ENCODE peak calls at places on chromosomes 11 and 22, in seven cellular contexts. One of them, this sample, is unnamed.

GRCh38 chr11:69352715-69353325 is 58.9 kb downstream of the MYEOV start:
- DNase-seq in AG04450: peak; percentile 93
- DNase-seq in stomach: peak; percentile 23
- DNase-seq in fibroblast of villous mesenchyme: peak; percentile 93
- DNase-seq in choroid plexus epithelial cell: peak; percentile 94
- DNase-seq in epithelial cell of esophagus: peak; percentile 96
- DNase-seq in CD8-positive, alpha-beta T cell: no peak
- DNase-seq in this sample: no peak

GRCh38 chr11:21105196-21105917 is 436.0 kb downstream of the NELL1 start:
- DNase-seq in epithelial cell of esophagus: peak; percentile 43
- DNase-seq in fibroblast of villous mesenchyme: no peak
- DNase-seq in AG04450: no peak
- DNase-seq in CD8-positive, alpha-beta T cell: no peak
- DNase-seq in choroid plexus epithelial cell: no peak
- DNase-seq in stomach: no peak
- DNase-seq in this sample: no peak

GRCh38 chr22:30121988-30122387 is 41.7 kb downstream of the HORMAD2 start:
- DNase-seq in epithelial cell of esophagus: no peak
- DNase-seq in CD8-positive, alpha-beta T cell: no peak
- DNase-seq in fibroblast of villous mesenchyme: peak; percentile 2
- DNase-seq in AG04450: no peak
- DNase-seq in stomach: no peak
- DNase-seq in choroid plexus epithelial cell: no peak
- DNase-seq in this sample: no peak

GRCh38 chr11:74701351-74701750 is 29.9 kb downstream of the CHRDL2 start:
- DNase-seq in epithelial cell of esophagus: no peak
- DNase-seq in choroid plexus epithelial cell: peak; percentile 41
- DNase-seq in AG04450: no peak
- DNase-seq in fibroblast of villous mesenchyme: no peak
- DNase-seq in stomach: no peak
- DNase-seq in CD8-positive, alpha-beta T cell: no peak
- DNase-seq in this sample: no peak

GRCh38 chr11:124890701-124891389 is 6.8 kb downstream of the ROBO4 start:
- DNase-seq in CD8-positive, alpha-beta T cell: no peak
- DNase-seq in epithelial cell of esophagus: no peak
- DNase-seq in choroid plexus epithelial cell: no peak
- DNase-seq in AG04450: no peak
- DNase-seq in fibroblast of villous mesenchyme: no peak
- DNase-seq in stomach: no peak
- DNase-seq in this sample: no peak

GRCh38 chr22:38772624-38772873 is 16.8 kb upstream of the SUN2 start:
- DNase-seq in AG04450: no peak
- DNase-seq in CD8-positive, alpha-beta T cell: no peak
- DNase-seq in epithelial cell of esophagus: no peak
- DNase-seq in fibroblast of villous mesenchyme: no peak
- DNase-seq in stomach: no peak
- DNase-seq in choroid plexus epithelial cell: no peak
- DNase-seq in this sample: no peak

GRCh38 chr11:60914620-60915249 is 777 bp downstream of the TMEM109 start:
- DNase-seq in choroid plexus epithelial cell: peak; percentile 47
- DNase-seq in AG04450: no peak
- DNase-seq in fibroblast of villous mesenchyme: peak; percentile 20
- DNase-seq in CD8-positive, alpha-beta T cell: peak; percentile 40
- DNase-seq in stomach: no peak
- DNase-seq in epithelial cell of esophagus: peak; percentile 63
- DNase-seq in this sample: no peak

GRCh38 chr22:19745155-19746133 is 15.1 kb upstream of the TBX1 start:
- DNase-seq in epithelial cell of esophagus: no peak
- DNase-seq in fibroblast of villous mesenchyme: no peak
- DNase-seq in AG04450: no peak
- DNase-seq in choroid plexus epithelial cell: no peak
- DNase-seq in CD8-positive, alpha-beta T cell: no peak
- DNase-seq in stomach: no peak
- DNase-seq in this sample: no peak

GRCh38 chr11:115314330-115314729 is 189.9 kb downstream of the CADM1 start:
- DNase-seq in stomach: no peak
- DNase-seq in CD8-positive, alpha-beta T cell: no peak
- DNase-seq in fibroblast of villous mesenchyme: no peak
- DNase-seq in epithelial cell of esophagus: no peak
- DNase-seq in AG04450: no peak
- DNase-seq in choroid plexus epithelial cell: no peak
- DNase-seq in this sample: no peak

GRCh38 chr11:8584096-8584495 is 9.9 kb downstream of the STK33 start:
- DNase-seq in fibroblast of villous mesenchyme: no peak
- DNase-seq in stomach: no peak
- DNase-seq in epithelial cell of esophagus: no peak
- DNase-seq in AG04450: no peak
- DNase-seq in CD8-positive, alpha-beta T cell: no peak
- DNase-seq in choroid plexus epithelial cell: peak; percentile 17
- DNase-seq in this sample: no peak

GRCh38 chr22:47119181-47119580 is 356.7 kb downstream of the TBC1D22A start:
- DNase-seq in CD8-positive, alpha-beta T cell: no peak
- DNase-seq in choroid plexus epithelial cell: no peak
- DNase-seq in fibroblast of villous mesenchyme: no peak
- DNase-seq in stomach: no peak
- DNase-seq in epithelial cell of esophagus: no peak
- DNase-seq in AG04450: no peak
- DNase-seq in this sample: no peak

GRCh38 chr11:69241075-69241740 is 52.7 kb upstream of the MYEOV start:
- DNase-seq in epithelial cell of esophagus: no peak
- DNase-seq in CD8-positive, alpha-beta T cell: no peak
- DNase-seq in fibroblast of villous mesenchyme: no peak
- DNase-seq in stomach: peak; percentile 19
- DNase-seq in AG04450: no peak
- DNase-seq in choroid plexus epithelial cell: no peak
- DNase-seq in this sample: no peak

GRCh38 chr11:85941380-85941973 is 86.3 kb downstream of the CCDC83 start:
- DNase-seq in AG04450: peak; percentile 53
- DNase-seq in epithelial cell of esophagus: peak; percentile 71
- DNase-seq in fibroblast of villous mesenchyme: peak; percentile 78
- DNase-seq in CD8-positive, alpha-beta T cell: no peak
- DNase-seq in choroid plexus epithelial cell: peak; percentile 90
- DNase-seq in stomach: peak; percentile 40
- DNase-seq in this sample: peak; percentile 49

GRCh38 chr11:86781546-86781945 is 18.8 kb upstream of the PRSS23 start:
- DNase-seq in epithelial cell of esophagus: no peak
- DNase-seq in fibroblast of villous mesenchyme: no peak
- DNase-seq in AG04450: no peak
- DNase-seq in CD8-positive, alpha-beta T cell: no peak
- DNase-seq in choroid plexus epithelial cell: no peak
- DNase-seq in stomach: no peak
- DNase-seq in this sample: no peak

GRCh38 chr11:106304274-106304673 is 226.8 kb downstream of the AASDHPPT start:
- DNase-seq in CD8-positive, alpha-beta T cell: no peak
- DNase-seq in epithelial cell of esophagus: peak; percentile 52
- DNase-seq in stomach: no peak
- DNase-seq in choroid plexus epithelial cell: peak; percentile 64
- DNase-seq in AG04450: peak; percentile 23
- DNase-seq in fibroblast of villous mesenchyme: peak; percentile 16
- DNase-seq in this sample: no peak

GRCh38 chr11:1566381-1567051 is 5.6 kb downstream of the DUSP8 start:
- DNase-seq in CD8-positive, alpha-beta T cell: peak; percentile 29
- DNase-seq in fibroblast of villous mesenchyme: no peak
- DNase-seq in AG04450: no peak
- DNase-seq in stomach: no peak
- DNase-seq in epithelial cell of esophagus: no peak
- DNase-seq in choroid plexus epithelial cell: no peak
- DNase-seq in this sample: no peak

GRCh38 chr22:20117656-20118571 is 888 bp upstream of the TRMT2A start:
- DNase-seq in stomach: no peak
- DNase-seq in choroid plexus epithelial cell: peak; percentile 34
- DNase-seq in CD8-positive, alpha-beta T cell: peak; percentile 67
- DNase-seq in AG04450: no peak
- DNase-seq in epithelial cell of esophagus: peak; percentile 46
- DNase-seq in fibroblast of villous mesenchyme: peak; percentile 31
- DNase-seq in this sample: peak; percentile 72

GRCh38 chr22:40703174-40703573 is 23.9 kb downstream of the MCHR1 start:
- DNase-seq in CD8-positive, alpha-beta T cell: no peak
- DNase-seq in epithelial cell of esophagus: no peak
- DNase-seq in choroid plexus epithelial cell: no peak
- DNase-seq in fibroblast of villous mesenchyme: no peak
- DNase-seq in stomach: no peak
- DNase-seq in AG04450: no peak
- DNase-seq in this sample: peak; percentile 61

GRCh38 chr22:38697055-38697980 is 3.4 kb downstream of the JOSD1 start:
- DNase-seq in choroid plexus epithelial cell: peak; percentile 83
- DNase-seq in stomach: peak; percentile 70
- DNase-seq in AG04450: no peak
- DNase-seq in CD8-positive, alpha-beta T cell: no peak
- DNase-seq in fibroblast of villous mesenchyme: peak; percentile 44
- DNase-seq in epithelial cell of esophagus: peak; percentile 60
- DNase-seq in this sample: no peak

GRCh38 chr22:50131894-50132293 is 38.6 kb upstream of the PANX2 start:
- DNase-seq in epithelial cell of esophagus: no peak
- DNase-seq in AG04450: no peak
- DNase-seq in choroid plexus epithelial cell: no peak
- DNase-seq in stomach: no peak
- DNase-seq in CD8-positive, alpha-beta T cell: no peak
- DNase-seq in fibroblast of villous mesenchyme: no peak
- DNase-seq in this sample: no peak

GRCh38 chr11:11620251-11620965 is 1.4 kb downstream of the GALNT18 start:
- DNase-seq in choroid plexus epithelial cell: no peak
- DNase-seq in fibroblast of villous mesenchyme: no peak
- DNase-seq in AG04450: no peak
- DNase-seq in stomach: peak; percentile 40
- DNase-seq in epithelial cell of esophagus: peak; percentile 68
- DNase-seq in CD8-positive, alpha-beta T cell: no peak
- DNase-seq in this sample: peak; percentile 37

GRCh38 chr11:126282361-126282741 is 542 bp upstream of the TIRAP start:
- DNase-seq in stomach: peak; percentile 34
- DNase-seq in AG04450: no peak
- DNase-seq in choroid plexus epithelial cell: peak; percentile 66
- DNase-seq in fibroblast of villous mesenchyme: peak; percentile 33
- DNase-seq in epithelial cell of esophagus: peak; percentile 32
- DNase-seq in CD8-positive, alpha-beta T cell: peak; percentile 55
- DNase-seq in this sample: no peak

GRCh38 chr11:45724145-45724544 is 58.7 kb upstream of the CHST1 start:
- DNase-seq in stomach: no peak
- DNase-seq in fibroblast of villous mesenchyme: no peak
- DNase-seq in choroid plexus epithelial cell: no peak
- DNase-seq in CD8-positive, alpha-beta T cell: no peak
- DNase-seq in AG04450: no peak
- DNase-seq in epithelial cell of esophagus: no peak
- DNase-seq in this sample: no peak

GRCh38 chr11:108713076-108713790 is 48.4 kb downstream of the DDX10 start:
- DNase-seq in fibroblast of villous mesenchyme: peak; percentile 52
- DNase-seq in choroid plexus epithelial cell: peak; percentile 83
- DNase-seq in epithelial cell of esophagus: no peak
- DNase-seq in stomach: no peak
- DNase-seq in CD8-positive, alpha-beta T cell: no peak
- DNase-seq in AG04450: no peak
- DNase-seq in this sample: peak; percentile 29

GRCh38 chr11:92707173-92707619 is 262.3 kb upstream of the MTNR1B start:
- DNase-seq in fibroblast of villous mesenchyme: no peak
- DNase-seq in CD8-positive, alpha-beta T cell: no peak
- DNase-seq in epithelial cell of esophagus: peak; percentile 98
- DNase-seq in choroid plexus epithelial cell: peak; percentile 1
- DNase-seq in AG04450: no peak
- DNase-seq in stomach: no peak
- DNase-seq in this sample: no peak

GRCh38 chr22:50576070-50576469 is 2.2 kb downstream of the CPT1B start:
- DNase-seq in choroid plexus epithelial cell: peak; percentile 72
- DNase-seq in stomach: no peak
- DNase-seq in AG04450: no peak
- DNase-seq in CD8-positive, alpha-beta T cell: no peak
- DNase-seq in fibroblast of villous mesenchyme: peak; percentile 57
- DNase-seq in epithelial cell of esophagus: peak; percentile 67
- DNase-seq in this sample: no peak

GRCh38 chr22:40196628-40197027 is 18.9 kb downstream of the TNRC6B start:
- DNase-seq in fibroblast of villous mesenchyme: peak; percentile 94
- DNase-seq in AG04450: peak; percentile 86
- DNase-seq in choroid plexus epithelial cell: peak; percentile 93
- DNase-seq in epithelial cell of esophagus: peak; percentile 92
- DNase-seq in stomach: no peak
- DNase-seq in CD8-positive, alpha-beta T cell: no peak
- DNase-seq in this sample: peak; percentile 48

GRCh38 chr22:48719978-48720661 is 1107.6 kb downstream of the BRD1 start:
- DNase-seq in fibroblast of villous mesenchyme: no peak
- DNase-seq in stomach: no peak
- DNase-seq in epithelial cell of esophagus: no peak
- DNase-seq in CD8-positive, alpha-beta T cell: no peak
- DNase-seq in choroid plexus epithelial cell: no peak
- DNase-seq in AG04450: no peak
- DNase-seq in this sample: no peak
- TF ChIP-seq CTCF in fibroblast of villous mesenchyme: no peak
- TF ChIP-seq CTCF in stomach: no peak
- TF ChIP-seq CTCF in epithelial cell of esophagus: no peak
- TF ChIP-seq CTCF in CD8-positive, alpha-beta T cell: no peak
- TF ChIP-seq CTCF in choroid plexus epithelial cell: no peak
- TF ChIP-seq CTCF in AG04450: no peak
- TF ChIP-seq CTCF in this sample: no peak

GRCh38 chr11:36540998-36541397 is 26.8 kb upstream of the RAG1 start:
- DNase-seq in epithelial cell of esophagus: peak; percentile 75
- DNase-seq in AG04450: no peak
- DNase-seq in stomach: peak; percentile 49
- DNase-seq in fibroblast of villous mesenchyme: peak; percentile 58
- DNase-seq in choroid plexus epithelial cell: peak; percentile 78
- DNase-seq in CD8-positive, alpha-beta T cell: no peak
- DNase-seq in this sample: peak; percentile 58
- TF ChIP-seq CTCF in epithelial cell of esophagus: peak; percentile 52
- TF ChIP-seq CTCF in AG04450: peak; percentile 26
- TF ChIP-seq CTCF in stomach: peak; percentile 27
- TF ChIP-seq CTCF in fibroblast of villous mesenchyme: peak; percentile 39
- TF ChIP-seq CTCF in choroid plexus epithelial cell: peak; percentile 67
- TF ChIP-seq CTCF in CD8-positive, alpha-beta T cell: no peak
- TF ChIP-seq CTCF in this sample: peak; percentile 34

DNA sequence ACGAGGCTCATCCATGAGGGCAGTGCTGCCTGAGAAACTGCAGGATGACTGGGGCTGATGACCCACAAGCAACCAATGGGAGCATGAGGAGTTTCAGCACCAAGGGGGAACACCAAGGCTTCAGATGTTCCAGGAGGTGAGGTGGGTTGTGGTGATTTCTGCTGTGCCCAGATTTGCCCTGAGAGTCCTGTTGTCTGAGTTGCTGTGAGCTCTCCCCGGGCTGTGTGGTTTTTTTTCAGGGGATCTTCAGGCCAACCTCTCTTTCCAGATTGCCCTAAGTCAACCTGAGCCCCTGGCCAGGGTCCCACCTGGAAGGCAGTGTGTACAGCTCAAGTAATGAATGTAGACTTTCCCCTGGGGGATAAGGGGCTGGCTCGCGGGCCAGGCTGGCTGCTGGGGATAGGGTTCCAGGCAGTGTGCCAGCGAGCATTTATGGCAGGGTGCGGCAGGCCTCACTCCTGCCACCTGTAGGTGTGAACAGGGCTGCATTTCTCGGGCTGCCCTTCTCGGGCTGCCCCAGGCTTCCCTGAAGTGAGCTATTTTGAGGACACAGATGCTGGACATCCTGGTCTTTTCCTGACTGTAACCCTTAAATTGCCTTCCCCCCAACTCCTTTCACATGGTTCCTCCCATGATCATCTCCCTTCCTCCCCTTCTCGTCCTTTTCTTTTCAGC is 9.8 kb downstream of the SLC22A6 start:
- DNase-seq in AG04450: no peak
- DNase-seq in stomach: peak; percentile 72
- DNase-seq in epithelial cell of esophagus: peak; percentile 14
- DNase-seq in CD8-positive, alpha-beta T cell: no peak
- DNase-seq in fibroblast of villous mesenchyme: peak; percentile 13
- DNase-seq in choroid plexus epithelial cell: peak; percentile 9
- DNase-seq in this sample: no peak
- TF ChIP-seq CTCF in AG04450: peak; percentile 27
- TF ChIP-seq CTCF in stomach: peak; percentile 53
- TF ChIP-seq CTCF in epithelial cell of esophagus: peak; percentile 53
- TF ChIP-seq CTCF in CD8-positive, alpha-beta T cell: no peak
- TF ChIP-seq CTCF in fibroblast of villous mesenchyme: peak; percentile 51
- TF ChIP-seq CTCF in choroid plexus epithelial cell: peak; percentile 51
- TF ChIP-seq CTCF in this sample: peak; percentile 15

GRCh38 chr22:25382762-25383161 is 163.3 kb downstream of the CRYBB2 start:
- DNase-seq in fibroblast of villous mesenchyme: no peak
- DNase-seq in epithelial cell of esophagus: peak; percentile 18
- DNase-seq in choroid plexus epithelial cell: no peak
- DNase-seq in CD8-positive, alpha-beta T cell: no peak
- DNase-seq in AG04450: no peak
- DNase-seq in stomach: no peak
- DNase-seq in this sample: no peak
- TF ChIP-seq CTCF in fibroblast of villous mesenchyme: no peak
- TF ChIP-seq CTCF in epithelial cell of esophagus: no peak
- TF ChIP-seq CTCF in choroid plexus epithelial cell: peak; percentile 36
- TF ChIP-seq CTCF in CD8-positive, alpha-beta T cell: no peak
- TF ChIP-seq CTCF in AG04450: peak; percentile 11
- TF ChIP-seq CTCF in stomach: no peak
- TF ChIP-seq CTCF in this sample: peak; percentile 17